ENCODE peak calls at places on chromosomes 13 and 19, in eight cellular contexts. V, I, Y, M, W, K, X and B are unnamed samples.
A peak's percentile ranks its signal among the peaks of the same experiment; 100 is the strongest.

GRCh38 chr13:27425151-27425917 is 915 bp downstream of the GTF3A start:
- DNase-seq in V (no peak), I (peak; percentile 47), Y (no peak), M (no peak), W (no peak), K (no peak), X (no peak), B (no peak)

GRCh38 chr13:84118845-84119409 is 236.7 kb upstream of the SLITRK1 start:
- DNase-seq in V (no peak), I (no peak), Y (no peak), M (no peak), W (no peak), K (no peak), X (no peak), B (no peak)

GRCh38 chr19:33409035-33409434 is 35.5 kb downstream of the CEBPG start:
- DNase-seq in V (peak; percentile 9), I (no peak), Y (no peak), M (no peak), W (no peak), K (no peak), X (no peak), B (no peak)

GRCh38 chr13:114027046-114027760 is 53.3 kb upstream of the C13orf46 start:
- DNase-seq in V (peak; percentile 81), I (no peak), Y (no peak), M (no peak), W (no peak), K (peak; percentile 77), X (no peak), B (peak; percentile 39)

GRCh38 chr13:111911754-111912452 is 155.0 kb upstream of the SOX1 start:
- DNase-seq in V (no peak), I (no peak), Y (no peak), M (no peak), W (no peak), K (no peak), X (peak; percentile 2), B (no peak)

GRCh38 chr19:46371371-46371901 is 24.5 kb downstream of the PPP5C start:
- DNase-seq in V (no peak), I (no peak), Y (peak; percentile 52), M (no peak), W (no peak), K (no peak), X (no peak), B (peak; percentile 31)

GRCh38 chr13:105579821-105580707 is 955.4 kb downstream of the EFNB2 start:
- DNase-seq in V (no peak), I (no peak), Y (no peak), M (no peak), W (peak; percentile 12), K (no peak), X (no peak), B (no peak)

GRCh38 chr13:97459215-97459772 is 25.3 kb downstream of the RAP2A start:
- DNase-seq in V (no peak), I (no peak), Y (no peak), M (no peak), W (no peak), K (no peak), X (no peak), B (no peak)

GRCh38 chr19:58346961-58347929 is 6.0 kb downstream of the A1BG start:
- DNase-seq in V (peak; percentile 63), I (peak; percentile 86), Y (peak; percentile 64), M (no peak), W (peak; percentile 75), K (peak; percentile 96), X (peak; percentile 30), B (peak; percentile 97)

GRCh38 chr19:6773323-6773931 is 919 bp downstream of the VAV1 start:
- DNase-seq in V (peak; percentile 50), I (peak; percentile 80), Y (no peak), M (no peak), W (no peak), K (no peak), X (no peak), B (no peak)

GRCh38 chr19:55483681-55484361 is 1.2 kb upstream of the NAT14 start:
- DNase-seq in V (no peak), I (no peak), Y (no peak), M (no peak), W (no peak), K (no peak), X (no peak), B (no peak)

GRCh38 chr13:72023895-72024294 is 156.9 kb upstream of the DACH1 start:
- DNase-seq in V (no peak), I (no peak), Y (no peak), M (no peak), W (no peak), K (no peak), X (no peak), B (no peak)

GRCh38 chr19:51565583-51565982 is 5.5 kb upstream of the ZNF175 start:
- DNase-seq in V (no peak), I (no peak), Y (no peak), M (no peak), W (no peak), K (no peak), X (no peak), B (no peak)